ENCODE peak calls at places on chromosomes 1 and 21, in eight cellular contexts. K is heart left ventricle, V is prostate gland, T is IMR-90, N is left ventricle myocardium inferior, G is MM.1S, S is uterus, F is PC-9. U is an unnamed sample.

GRCh38 chr1:98693385-98693784 is 31.9 kb downstream of the SNX7 start:
- DNase-seq in F (no peak), G (no peak), T (no peak), V (no peak), N (no peak), K (no peak), S (no peak), U (no peak)

GRCh38 chr1:226952121-226952441 is 12.0 kb downstream of the COQ8A start:
- DNase-seq in G (no peak), V (no peak), F (no peak), T (no peak), S (no peak), K (no peak), N (no peak), U (no peak)

GRCh38 chr21:34008618-34009017 is 64.8 kb upstream of the MRPS6 start:
- DNase-seq in S (no peak), F (no peak), G (no peak), N (no peak), K (no peak), V (no peak), T (no peak), U (no peak)

GRCh38 chr1:234322979-234323378 is 50.3 kb upstream of the COA6 start:
- DNase-seq in T (peak; percentile 17), N (no peak), V (peak; percentile 49), K (no peak), G (peak; percentile 54), F (no peak), S (no peak), U (no peak)

GRCh38 chr1:180265871-180266270 is 35.8 kb downstream of the LHX4 start:
- DNase-seq in V (no peak), N (no peak), K (no peak), F (no peak), S (no peak), T (no peak), G (no peak), U (no peak)

GRCh38 chr1:234853906-234854647 is 244.1 kb upstream of the IRF2BP2 start:
- DNase-seq in V (no peak), T (peak; percentile 44), N (no peak), S (no peak), F (no peak), G (no peak), K (no peak), U (no peak)

GRCh38 chr1:921011-921837 is 2.5 kb upstream of the SAMD11 start:
- DNase-seq in K (peak; percentile 73), F (no peak), T (peak; percentile 71), S (peak; percentile 63), G (peak; percentile 25), V (no peak), N (peak; percentile 70), U (peak; percentile 70)

GRCh38 chr1:41843378-41843777 is 75.3 kb downstream of the HIVEP3 start:
- DNase-seq in N (no peak), K (no peak), S (no peak), F (no peak), V (no peak), G (no peak), T (peak; percentile 77), U (no peak)

GRCh38 chr1:218374401-218374848 is 29.3 kb downstream of the TGFB2 start:
- DNase-seq in V (no peak), N (no peak), G (no peak), F (peak; percentile 18), T (peak; percentile 44), K (no peak), S (no peak), U (no peak)

GRCh38 chr1:247357781-247358211 is 26.1 kb upstream of the ZNF496 start:
- DNase-seq in F (no peak), G (no peak), N (no peak), K (peak; percentile 42), T (peak; percentile 94), V (no peak), S (peak; percentile 54), U (no peak)

GRCh38 chr21:19781881-19782652 is 1216.1 kb upstream of the NCAM2 start:
- DNase-seq in F (no peak), S (no peak), T (no peak), V (no peak), N (no peak), G (no peak), K (no peak), U (no peak)

GRCh38 chr1:3168678-3169077 is 99.7 kb downstream of the PRDM16 start:
- DNase-seq in V (no peak), S (no peak), T (no peak), G (no peak), N (no peak), F (no peak), K (no peak), U (no peak)

GRCh38 chr1:246271516-246271915 is 235.6 kb downstream of the SMYD3 start:
- DNase-seq in F (no peak), K (no peak), N (no peak), T (peak; percentile 53), S (no peak), V (no peak), G (no peak), U (no peak)

GRCh38 chr1:159473335-159473734 is 33.8 kb downstream of the OR10J1 start:
- DNase-seq in K (no peak), S (no peak), G (no peak), T (no peak), V (no peak), F (no peak), N (no peak), U (no peak)

GRCh38 chr1:24567792-24568388 is 12.0 kb downstream of the NCMAP start:
- DNase-seq in K (no peak), F (peak; percentile 71), S (no peak), V (peak; percentile 81), G (no peak), N (no peak), T (no peak), U (no peak)

GRCh38 chr1:7388141-7388487 is 383.0 kb upstream of the VAMP3 start:
- DNase-seq in S (peak; percentile 35), G (no peak), K (peak; percentile 61), V (no peak), N (peak; percentile 36), F (no peak), T (no peak), U (no peak)

GRCh38 chr1:208270679-208271111 is 26.5 kb upstream of the PLXNA2 start:
- DNase-seq in N (no peak), S (no peak), V (no peak), G (no peak), F (no peak), K (no peak), T (no peak), U (no peak)

DNA sequence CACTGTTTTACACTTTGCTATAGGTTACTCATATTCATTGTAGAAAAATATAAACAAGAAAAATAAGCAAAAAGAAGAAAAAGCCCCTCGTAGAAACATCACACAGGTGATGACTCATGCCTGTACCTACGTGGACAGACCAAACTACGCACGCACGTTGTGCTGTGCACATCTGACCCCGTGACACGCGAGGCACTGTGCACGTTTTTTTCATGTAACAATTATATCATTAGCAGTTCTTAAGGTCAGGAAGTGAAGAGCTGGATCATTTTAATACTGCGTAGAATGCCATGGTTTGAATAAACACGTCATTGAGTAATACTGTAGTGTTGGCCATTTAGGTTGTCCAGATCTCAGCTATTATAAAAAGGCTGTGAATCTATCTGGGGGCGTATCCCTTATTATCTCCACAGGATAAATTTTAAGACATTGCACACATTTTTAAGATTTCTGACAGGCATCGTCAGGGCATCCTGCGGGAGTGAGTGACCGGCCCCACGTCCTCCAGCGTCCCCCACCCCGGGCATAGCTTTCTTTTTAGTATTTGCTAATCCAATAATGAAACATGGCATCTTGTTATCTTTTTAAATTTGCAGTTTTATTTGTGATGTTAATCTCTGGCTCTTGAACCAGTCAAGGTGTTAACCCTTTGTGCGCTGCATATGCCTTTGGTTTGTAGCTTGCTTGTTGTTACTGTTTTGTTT is 23.4 kb upstream of the ADARB1 start:
- DNase-seq in N (no peak), T (peak; percentile 100), K (no peak), G (no peak), S (no peak), V (no peak), F (no peak), U (no peak)
- H3K27ac ChIP-seq in N (no peak overlapping the region), T (peak overlapping the region; percentile 99), K (no peak overlapping the region), G (no peak overlapping the region), S (no peak overlapping the region), V (no peak overlapping the region), F (no peak overlapping the region), U (no peak overlapping the region)

DNA sequence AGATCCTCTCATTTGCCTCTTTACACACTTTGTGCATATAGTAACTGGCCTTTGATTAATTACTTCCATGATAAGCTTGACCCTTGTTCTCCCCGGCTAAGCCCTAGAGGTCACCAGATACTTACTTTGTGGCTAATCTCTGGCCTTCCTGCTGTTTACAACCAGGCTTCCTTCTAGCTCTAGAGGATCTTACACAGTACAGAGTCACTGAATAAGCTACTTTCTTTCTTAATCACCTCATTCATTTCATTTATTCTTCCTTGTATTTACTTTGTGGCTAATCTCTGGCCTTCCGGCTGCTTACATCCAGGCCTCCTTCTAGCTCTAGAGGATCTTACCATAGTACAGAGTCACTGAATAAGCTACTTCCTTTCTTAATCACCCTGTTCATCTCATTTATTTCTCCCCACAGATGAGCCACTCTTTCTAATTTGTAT is 144.3 kb upstream of the C1orf21 start:
- DNase-seq in K (no peak), N (no peak), S (no peak), G (peak; percentile 44), V (no peak), T (peak; percentile 91), F (no peak), U (peak; percentile 3)
- TF ChIP-seq CTCF in K (peak; percentile 53), N (peak; percentile 54), S (no peak), G (peak; percentile 50), V (no peak), T (peak; percentile 26), F (no peak), U (no peak)

DNA sequence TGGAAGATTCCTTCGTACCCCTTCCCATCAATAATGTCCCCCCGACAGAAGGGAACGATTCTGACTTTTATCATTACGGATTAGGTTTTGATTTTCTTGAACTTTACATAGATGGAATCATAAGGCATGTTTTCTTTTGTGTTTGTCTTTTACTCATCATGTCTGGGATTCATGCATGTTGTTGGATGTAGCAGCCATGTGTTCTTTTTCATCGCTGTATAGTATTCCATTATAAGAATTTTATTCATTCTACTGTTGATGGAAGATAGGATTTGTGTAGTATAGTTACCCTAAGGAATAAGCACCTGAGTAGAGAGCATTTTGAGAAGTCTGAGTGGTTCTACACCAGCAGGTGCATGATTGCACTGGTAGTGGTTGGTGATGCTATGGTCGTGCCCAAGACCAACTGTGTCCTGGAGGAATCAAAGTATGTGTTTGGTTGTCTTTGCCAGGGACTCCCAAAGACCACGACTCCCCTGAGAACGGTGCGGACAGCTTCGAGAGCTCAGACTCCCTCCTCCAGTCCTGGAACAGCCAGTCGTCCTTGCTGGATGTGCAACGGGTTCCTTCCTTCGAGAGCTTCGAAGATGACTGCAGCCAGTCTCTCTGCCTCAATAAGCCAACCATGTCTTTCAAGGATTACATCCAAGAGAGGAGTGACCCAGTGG is 13.5 kb downstream of the ETS2 start:
- DNase-seq in V (no peak), G (no peak), F (no peak), K (no peak), N (no peak), T (no peak), S (no peak), U (no peak)
- H3K27ac ChIP-seq in V (peak overlapping the region; percentile 29), G (no peak overlapping the region), F (peak overlapping the region; percentile 91), K (no peak overlapping the region), N (peak overlapping the region; percentile 78), T (peak overlapping the region; percentile 22), S (no peak overlapping the region), U (peak overlapping the region; percentile 82)

GRCh38 chr1:89351622-89352311 is 12.1 kb upstream of the GBP6 start:
- DNase-seq in T (no peak), F (no peak), S (no peak), N (no peak), K (no peak), V (no peak), G (no peak), U (no peak)
- TF ChIP-seq CTCF in T (no peak), F (no peak), S (no peak), N (no peak), K (no peak), V (no peak), G (no peak), U (no peak)

U was measured in RWPE1.